ENCODE peak calls at places on chromosome 11, in four cellular contexts. G is thoracic aorta, H is lower lobe of right lung, W is BE2C. L is an unnamed sample.

GRCh38 chr11:66222358-66223149 is 45.9 kb upstream of the RAB1B start:
- DNase-seq in G (peak), H (peak), W (peak), L (peak)

GRCh38 chr11:119314748-119315138 is 2.2 kb downstream of the MCAM start:
- DNase-seq in G (no peak), H (no peak), W (no peak), L (no peak)

GRCh38 chr11:92380882-92381281 is 156.3 kb downstream of the FAT3 start:
- DNase-seq in G (no peak), H (no peak), W (no peak), L (no peak)

GRCh38 chr11:13781153-13781552 is 112.7 kb downstream of the FAR1 start:
- DNase-seq in G (no peak), H (no peak), W (no peak), L (no peak)

GRCh38 chr11:9760180-9760550 is 96.3 kb downstream of the SWAP70 start:
- DNase-seq in G (peak), H (peak), W (no peak), L (no peak)

GRCh38 chr11:44005956-44006355 is 41.8 kb upstream of the ACCSL start:
- DNase-seq in G (no peak), H (no peak), W (no peak), L (no peak)

GRCh38 chr11:69035150-69035958 is 13.4 kb upstream of the TPCN2 start:
- DNase-seq in G (no peak), H (no peak), W (no peak), L (no peak)

GRCh38 chr11:122807731-122808485 is 30.4 kb upstream of the CRTAM start:
- DNase-seq in G (no peak), H (no peak), W (no peak), L (no peak)

GRCh38 chr11:103358251-103358650 is 249.0 kb downstream of the DYNC2H1 start:
- DNase-seq in G (no peak), H (no peak), W (no peak), L (no peak)

GRCh38 chr11:69075421-69076128 is 26.8 kb downstream of the TPCN2 start:
- DNase-seq in G (peak), H (no peak), W (no peak), L (no peak)

GRCh38 chr11:118328745-118329144 is 13.8 kb downstream of the CD3D start:
- DNase-seq in G (no peak), H (no peak), W (no peak), L (no peak)

GRCh38 chr11:6206456-6207180 is 1.3 kb downstream of the C11orf42 start:
- DNase-seq in G (no peak), H (no peak), W (no peak), L (no peak)

GRCh38 chr11:62727007-62727832 is at the start of gene HNRNPUL2:
- DNase-seq in G (peak), H (peak), W (peak), L (peak)

GRCh38 chr11:134332189-134332631 is 422 bp downstream of the GLB1L2 start:
- DNase-seq in G (no peak), H (no peak), W (peak), L (no peak)

GRCh38 chr11:23455291-23455864 is 595.1 kb upstream of the CCDC179 start:
- DNase-seq in G (no peak), H (no peak), W (no peak), L (no peak)

GRCh38 chr11:22491826-22492225 is 133.8 kb downstream of the FANCF start:
- DNase-seq in G (no peak), H (no peak), W (peak), L (no peak)

GRCh38 chr11:83819936-83820549 is 533.9 kb upstream of the CCDC90B start:
- DNase-seq in G (no peak), H (no peak), W (no peak), L (peak)

GRCh38 chr11:31798057-31799035 is 12.8 kb downstream of the PAX6 start:
- DNase-seq in G (no peak), H (no peak), W (no peak), L (no peak)

GRCh38 chr11:61747389-61748285 is 4.8 kb upstream of the MYRF start:
- DNase-seq in G (peak), H (peak), W (peak), L (no peak)

GRCh38 chr11:2305140-2305861 is 3.5 kb downstream of the TSPAN32 start:
- DNase-seq in G (peak), H (peak), W (peak), L (peak)

GRCh38 chr11:68524213-68524612 is 63.7 kb downstream of the PPP6R3 start:
- DNase-seq in G (no peak), H (no peak), W (no peak), L (no peak)

GRCh38 chr11:68117896-68118470 is 3.2 kb downstream of the CHKA start:
- DNase-seq in G (no peak), H (no peak), W (no peak), L (no peak)

GRCh38 chr11:72821920-72822799 is 7.9 kb downstream of the ATG16L2 start:
- DNase-seq in G (peak), H (peak), W (peak), L (no peak)
- H3K4me3 ChIP-seq in G (peak), H (peak), W (peak), L (no peak)

DNA sequence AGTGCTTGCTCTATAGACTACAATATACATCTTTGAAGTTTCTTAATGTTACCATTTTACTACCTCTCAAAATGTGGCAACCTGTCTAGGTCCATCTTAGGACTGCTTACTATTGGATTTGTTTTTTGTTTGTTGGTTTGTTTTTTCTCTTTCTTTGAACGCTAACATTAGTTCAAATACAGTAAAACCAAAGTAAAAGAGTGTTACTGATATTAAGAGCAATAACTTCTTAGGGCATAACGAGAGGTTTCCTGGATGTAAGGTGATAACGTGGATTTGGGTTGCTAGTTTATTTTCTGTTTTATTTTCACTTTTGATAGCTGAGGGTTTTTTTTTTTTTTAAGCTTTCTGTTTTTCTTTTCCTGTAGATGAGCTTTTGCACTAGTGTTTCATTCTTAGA is 43.6 kb downstream of the TMEM135 start:
- DNase-seq in G (no peak), H (no peak), W (no peak), L (no peak)
- H3K4me3 ChIP-seq in G (no peak), H (peak), W (no peak), L (no peak)

GRCh38 chr11:105051559-105051958 is 6.4 kb upstream of the CARD16 start:
- DNase-seq in G (no peak), H (no peak), W (no peak), L (no peak)

GRCh38 chr11:105046898-105047579 is 1.9 kb upstream of the CARD16 start:
- DNase-seq in G (no peak), H (no peak), W (no peak), L (no peak)

GRCh38 chr11:105042178-105042577 is 3.0 kb downstream of the CARD16 start:
- DNase-seq in G (no peak), H (no peak), W (no peak), L (no peak)

GRCh38 chr11:105040703-105041102 is 4.4 kb downstream of the CARD16 start:
- DNase-seq in G (no peak), H (no peak), W (no peak), L (no peak)

DNA sequence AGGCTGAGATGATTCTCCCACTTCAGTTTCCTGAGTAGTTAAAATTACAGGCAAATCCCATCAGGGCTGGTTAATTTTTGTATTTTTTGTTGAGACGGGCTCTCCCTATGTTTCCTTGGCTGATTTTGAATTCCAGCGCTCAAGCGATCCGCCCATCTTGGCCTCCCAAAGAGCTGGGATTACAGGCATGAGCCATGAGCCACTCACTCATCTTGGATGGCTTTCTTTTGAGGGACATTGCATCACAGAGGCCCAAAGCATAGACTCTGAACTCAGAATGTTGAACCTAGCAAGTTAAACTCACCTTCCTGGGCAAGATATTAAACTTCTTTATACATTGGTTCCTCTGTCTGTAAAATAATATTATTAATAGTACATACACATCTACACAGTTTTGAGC is 762 bp upstream of the CARD16 start:
- DNase-seq in G (no peak), H (no peak), W (no peak), L (no peak)
- H3K4me3 ChIP-seq in G (no peak), H (no peak), W (no peak), L (no peak)

GRCh38 chr11:116190206-116190605 is 582.6 kb downstream of the BUD13 start:
- DNase-seq in G (no peak), H (no peak), W (no peak), L (no peak)

GRCh38 chr11:116193321-116194114 is 579.3 kb downstream of the BUD13 start:
- DNase-seq in G (no peak), H (peak), W (peak), L (no peak)

GRCh38 chr11:116194156-116194904 is 578.5 kb downstream of the BUD13 start:
- DNase-seq in G (no peak), H (no peak), W (no peak), L (no peak)

GRCh38 chr11:116190861-116191260 is 581.9 kb downstream of the BUD13 start:
- DNase-seq in G (no peak), H (no peak), W (no peak), L (no peak)

GRCh38 chr11:116192509-116193206 is 580.1 kb downstream of the BUD13 start:
- DNase-seq in G (no peak), H (no peak), W (peak), L (no peak)
- H3K4me3 ChIP-seq in G (peak), H (peak), W (peak), L (no peak)

GRCh38 chr11:79594839-79595238 is 154.0 kb upstream of the TENM4 start:
- DNase-seq in G (no peak), H (no peak), W (no peak), L (no peak)

DNA sequence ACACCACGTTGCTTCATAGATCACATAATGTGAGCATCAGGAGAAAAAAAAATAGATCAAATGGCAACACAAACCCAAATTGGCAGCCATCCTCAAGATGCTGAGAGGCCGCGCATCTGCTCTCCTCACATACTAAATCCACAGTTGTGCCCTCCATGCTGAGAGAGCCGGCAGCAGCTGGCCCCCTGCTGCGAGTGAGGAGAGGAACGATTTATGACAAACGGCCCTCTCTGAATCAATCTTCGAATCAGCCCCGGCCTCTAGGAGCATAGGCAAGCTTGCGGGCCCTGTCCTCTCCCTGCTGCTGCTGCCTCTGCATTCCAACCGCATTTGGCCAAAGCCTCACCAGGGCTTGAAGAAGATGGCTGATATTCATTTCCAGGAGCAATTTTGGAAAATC is 159.9 kb upstream of the TENM4 start:
- DNase-seq in G (no peak), H (no peak), W (no peak), L (no peak)
- H3K4me3 ChIP-seq in G (no peak), H (no peak), W (no peak), L (no peak)

GRCh38 chr11:124761301-124762021 is 629 bp downstream of the ESAM start:
- DNase-seq in G (no peak), H (no peak), W (no peak), L (no peak)

GRCh38 chr11:124759268-124760204 is 2.6 kb downstream of the ESAM start:
- DNase-seq in G (no peak), H (no peak), W (no peak), L (no peak)

GRCh38 chr11:124762077-124762623 is at the start of gene ESAM:
- DNase-seq in G (no peak), H (peak), W (no peak), L (no peak)

GRCh38 chr11:124760205-124760652 is 1.9 kb downstream of the ESAM start:
- DNase-seq in G (no peak), H (no peak), W (no peak), L (no peak)

GRCh38 chr11:124760806-124761205 is 1.3 kb downstream of the ESAM start:
- DNase-seq in G (no peak), H (no peak), W (no peak), L (no peak)
- H3K4me3 ChIP-seq in G (peak), H (peak), W (no peak), L (no peak)

GRCh38 chr11:64887757-64888405 is 9.5 kb upstream of the EHD1 start:
- DNase-seq in G (no peak), H (peak), W (peak), L (peak)
- H3K4me3 ChIP-seq in G (peak), H (peak), W (peak), L (peak)

GRCh38 chr11:279040-279965 is 1.1 kb downstream of the NLRP6 start:
- DNase-seq in G (no peak), H (peak), W (no peak), L (no peak)
- H3K4me3 ChIP-seq in G (peak), H (peak), W (no peak), L (no peak)

DNA sequence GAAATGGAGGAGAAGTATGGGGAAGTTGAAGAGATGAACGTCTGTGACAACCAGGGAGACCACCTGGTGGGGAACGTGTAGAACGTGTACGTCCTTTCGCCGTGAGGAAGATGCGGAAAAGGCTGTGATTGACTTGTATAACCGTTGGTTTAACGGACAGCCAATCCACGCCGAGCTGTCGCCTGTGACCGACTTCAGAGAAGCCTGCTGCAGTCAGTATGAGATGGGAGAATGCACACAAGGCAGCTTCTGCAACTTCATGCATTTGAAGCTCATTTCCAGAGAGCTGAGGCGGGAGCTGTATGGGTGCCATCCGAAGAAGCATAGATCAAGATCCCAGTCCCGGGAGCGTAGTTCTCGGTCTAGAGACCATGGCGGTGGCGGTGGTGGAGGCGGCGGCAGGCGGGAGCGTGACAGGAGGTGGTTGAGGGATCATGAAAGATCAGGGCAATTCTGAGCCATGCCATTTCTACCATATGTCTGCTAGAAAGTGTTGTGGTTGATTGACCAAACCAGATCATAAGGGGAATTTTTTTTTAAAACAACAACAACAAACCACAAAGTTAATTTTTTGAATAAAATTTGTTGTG is 36.8 kb upstream of the PHOX2A start:
- DNase-seq in G (no peak), H (no peak), W (no peak), L (no peak)
- H3K4me3 ChIP-seq in G (no peak), H (no peak), W (no peak), L (no peak)

L was measured in Jurkat, Clone E6-1.